ENCODE peak calls at places on chromosomes 2 and 18, in eight cellular contexts. J is GM23248, C is fibroblast of lung, T is astrocyte, W is HepG2, P is OCI-LY7, O is mammary epithelial cell, V is DND-41. S is an unnamed sample. For H3K79me2, the result is how much of the 10 kb centered on the place peaks cover.

GRCh38 chr18:48777737-48778111 is 173.0 kb downstream of the SMAD7 start:
- DNase-seq in J (peak), C (peak), T (no peak), W (peak), P (no peak), O (no peak), V (no peak), S (no peak)

GRCh38 chr2:231069379-231070054 is 12.8 kb downstream of the PSMD1 start:
- DNase-seq in J (peak), C (peak), T (peak), W (no peak), P (no peak), O (no peak), V (no peak), S (no peak)

GRCh38 chr2:180622122-180622918 is 358.1 kb upstream of the UBE2E3 start:
- DNase-seq in J (peak), C (peak), T (peak), W (no peak), P (no peak), O (peak), V (no peak), S (no peak)

GRCh38 chr2:63743170-63743975 is 98.3 kb upstream of the UGP2 start:
- DNase-seq in J (no peak), C (no peak), T (no peak), W (no peak), P (no peak), O (no peak), V (no peak), S (no peak)

GRCh38 chr2:120079647-120080046 is 66.8 kb downstream of the EPB41L5 start:
- DNase-seq in J (no peak), C (no peak), T (no peak), W (no peak), P (no peak), O (no peak), V (no peak), S (no peak)

GRCh38 chr2:200600549-200601212 is 14.9 kb downstream of the AOX1 start:
- DNase-seq in J (no peak), C (peak), T (peak), W (no peak), P (no peak), O (no peak), V (no peak), S (no peak)

GRCh38 chr2:101329026-101329425 is 20.5 kb upstream of the RNF149 start:
- DNase-seq in J (peak), C (no peak), T (no peak), W (no peak), P (no peak), O (peak), V (peak), S (no peak)

GRCh38 chr18:32891797-32892196 is 119.0 kb upstream of the KLHL14 start:
- DNase-seq in J (no peak), C (no peak), T (no peak), W (peak), P (no peak), O (no peak), V (no peak), S (no peak)

GRCh38 chr2:163213699-163214098 is 375.1 kb upstream of the KCNH7 start:
- DNase-seq in J (peak), C (peak), T (peak), W (no peak), P (no peak), O (peak), V (no peak), S (no peak)

GRCh38 chr2:127609031-127609751 is 36.8 kb upstream of the GPR17 start:
- DNase-seq in J (no peak), C (no peak), T (no peak), W (no peak), P (no peak), O (no peak), V (peak), S (no peak)

GRCh38 chr18:34659579-34660517 is 50.2 kb upstream of the DTNA start:
- DNase-seq in J (peak), C (peak), T (peak), W (peak), P (no peak), O (peak), V (no peak), S (peak)

GRCh38 chr18:30280861-30281470 is 761.6 kb downstream of the DSC3 start:
- DNase-seq in J (peak), C (peak), T (peak), W (peak), P (peak), O (peak), V (peak), S (peak)

GRCh38 chr18:59140287-59140885 is 702 bp downstream of the SEC11C start:
- DNase-seq in J (peak), C (peak), T (peak), W (peak), P (no peak), O (peak), V (no peak), S (peak)

GRCh38 chr2:198807131-198807530 is 650.6 kb downstream of the SATB2 start:
- DNase-seq in J (peak), C (peak), T (peak), W (no peak), P (no peak), O (no peak), V (no peak), S (no peak)

GRCh38 chr2:176484838-176485237 is 215.6 kb downstream of the MTX2 start:
- DNase-seq in J (peak), C (peak), T (peak), W (no peak), P (no peak), O (no peak), V (no peak), S (no peak)

GRCh38 chr2:10187661-10188060 is 65.1 kb downstream of the RRM2 start:
- DNase-seq in J (no peak), C (no peak), T (no peak), W (no peak), P (no peak), O (no peak), V (no peak), S (no peak)

GRCh38 chr2:218985325-218986091 is 524 bp upstream of the FEV start:
- DNase-seq in J (no peak), C (no peak), T (no peak), W (no peak), P (no peak), O (no peak), V (no peak), S (peak)
- H3K4me3 ChIP-seq in J (no peak), C (no peak), T (no peak), W (no peak), P (no peak), O (no peak), V (no peak), S (no peak)

DNA sequence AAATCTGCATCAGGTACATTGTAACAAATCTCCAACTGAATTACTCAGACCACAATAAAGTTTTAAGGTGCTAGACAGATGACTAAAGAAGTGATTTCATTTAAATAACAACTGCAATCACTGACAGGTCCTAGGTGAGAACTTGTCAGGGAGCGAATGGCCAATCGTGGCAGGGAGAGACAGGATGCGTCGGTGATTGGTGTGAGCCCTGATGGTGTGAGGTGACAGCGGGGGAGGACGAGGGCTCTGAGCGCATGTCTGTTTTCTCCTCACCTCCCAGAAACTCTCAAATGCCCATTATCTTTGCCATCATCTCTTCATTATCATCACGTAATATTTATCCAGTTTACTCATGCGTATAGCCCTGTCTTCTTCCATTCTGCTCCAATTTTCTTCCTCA is 207.9 kb upstream of the LYPD1 start:
- DNase-seq in J (no peak), C (no peak), T (no peak), W (no peak), P (no peak), O (no peak), V (no peak), S (peak)
- H3K79me2 ChIP-seq in J (under half), C (under half), T (under half), W (under half), P (under half), O (under half), V (under half), S (under half)

DNA sequence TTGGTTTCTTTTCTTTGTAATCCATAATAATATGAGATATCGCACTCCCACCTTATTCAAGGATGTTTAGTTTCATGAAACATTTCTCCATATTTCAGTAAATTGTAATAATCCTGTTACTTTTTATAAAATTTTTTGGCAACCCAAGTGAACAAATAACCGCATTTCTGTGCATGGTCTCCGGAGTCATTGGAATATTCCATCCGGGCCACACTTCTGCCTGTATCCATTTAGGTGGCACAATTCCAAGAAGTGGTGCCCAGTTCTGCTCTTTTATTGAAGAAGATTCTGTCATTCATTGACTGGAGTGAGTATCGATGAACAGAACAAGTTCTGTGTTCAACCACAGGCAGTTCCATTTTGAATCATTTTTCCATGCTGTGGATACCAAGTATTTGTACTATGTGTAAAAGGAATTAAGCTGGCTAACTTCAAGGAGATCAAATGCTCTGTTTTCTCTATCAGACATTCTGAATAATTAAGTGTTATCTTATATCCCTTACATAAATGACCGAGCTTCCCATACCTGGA is 26.6 kb upstream of the ICOS start:
- DNase-seq in J (peak), C (peak), T (no peak), W (no peak), P (no peak), O (no peak), V (no peak), S (no peak)
- H3K4me3 ChIP-seq in J (peak), C (peak), T (no peak), W (peak), P (no peak), O (peak), V (no peak), S (no peak)

GRCh38 chr2:152402780-152403388 is 67.9 kb downstream of the FMNL2 start:
- DNase-seq in J (no peak), C (peak), T (peak), W (no peak), P (no peak), O (no peak), V (no peak), S (no peak)
- H3K79me2 ChIP-seq in J (half or more), C (under half), T (half or more), W (half or more), P (under half), O (half or more), V (under half), S (under half)

DNA sequence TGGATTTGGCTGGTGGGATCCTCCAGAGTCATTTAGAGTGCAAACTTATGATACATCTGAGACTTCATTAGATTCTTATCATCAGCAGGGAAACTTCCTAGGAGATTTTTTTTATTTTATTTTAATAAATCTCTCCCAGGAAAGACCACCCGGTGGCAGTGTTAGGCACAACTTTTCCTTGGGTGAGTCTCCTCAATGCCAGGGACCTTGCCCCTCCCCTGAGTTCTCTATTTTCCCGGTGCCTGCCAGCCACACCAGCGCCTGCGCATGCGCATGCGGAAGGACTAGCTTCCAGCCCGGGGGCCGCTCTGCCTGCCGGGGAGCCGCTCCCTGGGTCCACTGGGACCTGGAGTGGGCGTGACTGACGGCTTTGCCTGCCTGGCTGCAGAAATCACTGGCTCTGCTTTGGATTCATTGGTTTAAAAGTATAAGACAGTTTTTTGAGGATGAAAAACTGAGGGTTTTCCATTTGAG is 86.6 kb downstream of the TMEM182 start:
- DNase-seq in J (peak), C (peak), T (peak), W (peak), P (no peak), O (peak), V (no peak), S (peak)
- H3K4me3 ChIP-seq in J (peak), C (no peak), T (peak), W (no peak), P (no peak), O (no peak), V (no peak), S (no peak)

GRCh38 chr2:109209412-109209811 is 80.4 kb downstream of the SH3RF3 start:
- DNase-seq in J (peak), C (peak), T (peak), W (no peak), P (no peak), O (peak), V (no peak), S (peak)

GRCh38 chr2:109209941-109210340 is 80.9 kb downstream of the SH3RF3 start:
- DNase-seq in J (no peak), C (peak), T (peak), W (no peak), P (no peak), O (no peak), V (no peak), S (no peak)

GRCh38 chr2:109208071-109208950 is 79.3 kb downstream of the SH3RF3 start:
- DNase-seq in J (peak), C (peak), T (peak), W (no peak), P (no peak), O (no peak), V (no peak), S (peak)

GRCh38 chr2:109210431-109211200 is 81.6 kb downstream of the SH3RF3 start:
- DNase-seq in J (peak), C (peak), T (peak), W (no peak), P (no peak), O (no peak), V (no peak), S (no peak)

DNA sequence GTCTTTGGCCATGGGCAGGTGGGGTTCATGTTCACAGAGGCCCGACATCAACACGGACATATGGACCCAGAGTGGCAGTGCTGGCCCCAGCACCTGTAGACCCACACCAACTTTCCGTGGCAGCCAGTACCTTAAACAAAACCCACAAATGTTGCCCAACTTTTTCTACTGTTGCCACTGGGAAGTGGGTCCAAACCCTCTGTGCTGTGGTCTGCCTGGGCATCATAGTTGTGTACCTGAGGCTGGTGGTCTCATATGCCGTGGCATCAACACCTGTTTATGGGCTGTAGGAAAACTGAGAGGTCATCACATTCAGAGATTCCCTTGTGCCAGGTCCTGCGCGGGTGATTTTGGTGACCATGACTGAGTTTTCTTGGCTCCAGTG is 79.9 kb downstream of the SH3RF3 start:
- DNase-seq in J (no peak), C (no peak), T (no peak), W (no peak), P (no peak), O (no peak), V (no peak), S (no peak)
- H3K79me2 ChIP-seq in J (under half), C (half or more), T (under half), W (under half), P (under half), O (under half), V (under half), S (under half)

GRCh38 chr2:18559941-18560796 is at the start of gene RDH14:
- DNase-seq in J (peak), C (peak), T (peak), W (peak), P (peak), O (peak), V (peak), S (peak)

GRCh38 chr2:18560797-18561085 is 288 bp upstream of the RDH14 start:
- DNase-seq in J (no peak), C (no peak), T (no peak), W (no peak), P (no peak), O (no peak), V (no peak), S (no peak)

GRCh38 chr2:18557121-18557520 is 3.3 kb downstream of the RDH14 start:
- DNase-seq in J (no peak), C (no peak), T (no peak), W (no peak), P (no peak), O (no peak), V (no peak), S (no peak)

GRCh38 chr2:18559531-18559930 is 922 bp downstream of the RDH14 start:
- DNase-seq in J (no peak), C (no peak), T (no peak), W (peak), P (no peak), O (no peak), V (no peak), S (no peak)

GRCh38 chr2:18558458-18558857 is 2.0 kb downstream of the RDH14 start:
- DNase-seq in J (no peak), C (no peak), T (no peak), W (no peak), P (no peak), O (no peak), V (no peak), S (no peak)
- H3K4me3 ChIP-seq in J (no peak), C (no peak), T (no peak), W (peak), P (no peak), O (no peak), V (no peak), S (no peak)